ENCODE peak calls at places on chromosomes 16 and 17, in five cellular contexts. B, X, O, D and P are unnamed samples.

GRCh38 chr17:45747907-45748306 is 36.2 kb upstream of the CRHR1 start:
- DNase-seq in B (no peak), X (no peak), O (no peak), D (no peak), P (no peak)

GRCh38 chr16:51048544-51048943 is 102.5 kb downstream of the SALL1 start:
- DNase-seq in B (no peak), X (no peak), O (no peak), D (no peak), P (no peak)

GRCh38 chr17:58083491-58084316 is 485 bp downstream of the DYNLL2 start:
- DNase-seq in B (peak; percentile 72), X (peak; percentile 64), O (peak; percentile 58), D (peak; percentile 74), P (no peak)

GRCh38 chr17:64128787-64129514 is 993 bp downstream of the ERN1 start:
- DNase-seq in B (no peak), X (peak; percentile 53), O (peak; percentile 38), D (no peak), P (no peak)

GRCh38 chr16:85659805-85660511 is 28.8 kb downstream of the GINS2 start:
- DNase-seq in B (peak; percentile 73), X (peak; percentile 70), O (peak; percentile 55), D (peak; percentile 88), P (peak; percentile 27)

GRCh38 chr16:86992587-86992986 is 324.6 kb downstream of the C16orf95 start:
- DNase-seq in B (no peak), X (no peak), O (no peak), D (no peak), P (no peak)

GRCh38 chr16:1635070-1635469 is 22.9 kb downstream of the CRAMP1 start:
- DNase-seq in B (no peak), X (no peak), O (no peak), D (no peak), P (no peak)

GRCh38 chr16:57590654-57591085 is 37.8 kb upstream of the ADGRG1 start:
- DNase-seq in B (no peak), X (no peak), O (no peak), D (no peak), P (no peak)

GRCh38 chr16:86379505-86379846 is 130.9 kb upstream of the FOXF1 start:
- DNase-seq in B (no peak), X (no peak), O (no peak), D (no peak), P (no peak)

GRCh38 chr16:86669937-86670772 is 91.8 kb downstream of the FOXL1 start:
- DNase-seq in B (no peak), X (no peak), O (no peak), D (peak; percentile 92), P (peak; percentile 35)

GRCh38 chr16:84220851-84221250 is 19.0 kb downstream of the KCNG4 start:
- DNase-seq in B (no peak), X (no peak), O (no peak), D (no peak), P (no peak)

GRCh38 chr17:64081802-64082799 is 47.8 kb downstream of the ERN1 start:
- DNase-seq in B (no peak), X (no peak), O (no peak), D (no peak), P (no peak)

GRCh38 chr16:83888672-83889044 is 10.3 kb upstream of the MLYCD start:
- DNase-seq in B (no peak), X (no peak), O (no peak), D (no peak), P (no peak)

GRCh38 chr17:34357398-34357797 is 1.1 kb downstream of the CCL13 start:
- DNase-seq in B (no peak), X (no peak), O (no peak), D (no peak), P (no peak)
- H3K4me1 ChIP-seq in B (peaks cover 3% of the 10 kb centered on the region), X (no peaks in the 10 kb centered on the region), O (no peaks in the 10 kb centered on the region), D (no peaks in the 10 kb centered on the region), P (no peaks in the 10 kb centered on the region)

GRCh38 chr16:48904333-48904732 is 294.4 kb upstream of the N4BP1 start:
- DNase-seq in B (no peak), X (no peak), O (no peak), D (no peak), P (no peak)

GRCh38 chr16:48899500-48899899 is 289.5 kb upstream of the N4BP1 start:
- DNase-seq in B (no peak), X (no peak), O (no peak), D (no peak), P (no peak)

GRCh38 chr16:48903054-48903453 is 293.1 kb upstream of the N4BP1 start:
- DNase-seq in B (no peak), X (no peak), O (no peak), D (no peak), P (no peak)

GRCh38 chr16:48905632-48906031 is 295.7 kb upstream of the N4BP1 start:
- DNase-seq in B (no peak), X (no peak), O (no peak), D (no peak), P (no peak)

DNA sequence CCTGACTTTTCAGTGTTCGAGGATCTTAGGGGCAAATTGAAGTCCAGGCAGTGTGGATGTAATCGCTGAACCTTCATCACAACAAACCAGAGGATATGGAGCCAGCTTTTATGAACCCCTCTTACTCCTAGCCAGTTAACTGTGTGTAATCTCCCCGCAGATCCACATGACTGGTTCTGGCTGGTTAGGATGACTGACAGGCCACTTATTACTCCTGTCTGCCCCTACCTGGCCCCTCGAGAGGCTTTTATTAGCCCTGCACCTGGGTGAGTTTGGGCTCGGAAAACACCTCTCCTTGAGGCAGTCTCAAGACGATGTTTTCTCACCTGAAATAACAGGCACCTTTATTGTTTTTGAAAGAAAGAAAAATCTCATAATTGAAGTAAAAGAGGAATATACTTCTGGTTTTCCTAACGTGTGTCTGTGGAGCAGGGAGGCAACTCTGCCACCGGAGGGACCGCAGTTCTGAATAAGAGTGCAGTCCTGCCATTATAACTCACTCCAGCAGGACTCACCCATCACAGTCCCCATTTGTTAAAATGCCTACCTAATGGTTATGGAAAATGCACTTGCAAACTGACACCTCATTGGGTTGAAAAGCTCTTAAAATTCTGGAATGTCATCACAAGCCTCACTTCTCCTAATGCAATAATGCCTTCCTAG is 291.9 kb upstream of the N4BP1 start:
- DNase-seq in B (no peak), X (no peak), O (no peak), D (no peak), P (no peak)
- TF ChIP-seq CTCF in B (no peak), X (no peak), O (no peak), D (no peak), P (no peak)

DNA sequence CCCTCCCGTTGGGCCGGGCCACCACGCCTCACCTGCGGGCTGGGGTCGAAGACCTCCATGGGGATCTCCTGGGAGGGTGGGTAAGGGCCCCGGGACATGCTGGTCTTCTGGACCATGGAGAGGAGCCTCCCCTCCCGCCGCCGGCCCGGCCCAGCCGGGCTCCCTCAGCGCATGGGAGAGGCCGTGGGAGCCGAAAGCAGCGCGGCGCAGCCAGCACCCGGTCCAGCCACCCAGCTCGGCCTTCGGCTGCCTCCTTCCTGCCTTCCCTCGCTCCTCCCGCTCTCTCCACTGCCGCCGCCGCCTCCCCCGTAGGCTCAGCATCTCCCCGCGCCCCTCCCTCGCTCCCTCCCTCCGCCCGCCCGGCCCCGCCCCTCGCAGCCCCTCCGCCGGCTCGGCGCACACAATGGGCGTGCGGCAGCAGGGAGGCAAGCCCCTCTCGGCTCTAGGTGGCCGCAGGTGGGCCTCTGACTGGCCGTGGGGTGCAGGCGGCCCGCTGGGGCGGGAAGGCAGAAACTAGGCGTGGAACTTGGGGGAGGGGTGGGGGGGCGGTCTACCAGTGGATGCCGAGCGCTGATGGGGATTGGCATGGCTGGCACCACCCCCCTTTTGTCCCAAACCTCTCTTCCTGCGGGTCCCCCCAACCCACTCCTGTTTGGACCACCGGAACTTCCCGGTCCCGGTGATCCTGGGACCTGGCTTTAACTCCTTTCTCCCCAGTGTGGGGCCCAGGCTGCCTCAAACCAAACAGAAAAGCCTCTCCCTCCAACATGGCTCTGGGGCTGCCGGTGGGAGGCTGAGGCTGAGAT is at the start of gene CACNB1:
- DNase-seq in B (peak; percentile 80), X (peak; percentile 72), O (peak; percentile 84), D (peak; percentile 61), P (peak; percentile 64)
- TF ChIP-seq POLR2A in B (peak; percentile 61), X (no peak), O (peak; percentile 31), D (peak; percentile 83), P (peak; percentile 52)

GRCh38 chr17:332023-332422 is 20.6 kb downstream of the RPH3AL start:
- DNase-seq in B (no peak), X (no peak), O (peak; percentile 67), D (no peak), P (no peak)
- H3K4me1 ChIP-seq in B (peaks cover 10% of the 10 kb centered on the region), X (peaks cover 35% of the 10 kb centered on the region), O (peaks cover 26% of the 10 kb centered on the region), D (peaks cover 32% of the 10 kb centered on the region), P (peaks cover 21% of the 10 kb centered on the region)

GRCh38 chr17:34117332-34117731 is 137.8 kb upstream of the CCL2 start:
- DNase-seq in B (no peak), X (no peak), O (no peak), D (no peak), P (no peak)

GRCh38 chr17:34117811-34118210 is 137.3 kb upstream of the CCL2 start:
- DNase-seq in B (no peak), X (no peak), O (no peak), D (no peak), P (no peak)

GRCh38 chr17:34116306-34116705 is 138.8 kb upstream of the CCL2 start:
- DNase-seq in B (no peak), X (no peak), O (no peak), D (no peak), P (no peak)

GRCh38 chr17:34110315-34110714 is 144.8 kb upstream of the CCL2 start:
- DNase-seq in B (no peak), X (no peak), O (no peak), D (no peak), P (no peak)

GRCh38 chr17:34114174-34114573 is 140.9 kb upstream of the CCL2 start:
- DNase-seq in B (no peak), X (no peak), O (no peak), D (peak; percentile 14), P (no peak)
- TF ChIP-seq CTCF in B (no peak), X (no peak), O (no peak), D (no peak), P (no peak)